ENCODE peak calls at places on chromosomes 4 and X, in five cellular contexts. R, J, L, U and X are unnamed samples.

GRCh38 chr4:186188107-186188506 is 3.3 kb upstream of the CYP4V2 start:
- DNase-seq in U (no peak), L (no peak), R (no peak), J (no peak), X (no peak)

GRCh38 chr4:120078216-120078615 is 11.6 kb upstream of the MAD2L1 start:
- DNase-seq in J (no peak), R (no peak), U (no peak), L (no peak), X (no peak)

GRCh38 chr4:1991596-1992434 is 17.0 kb downstream of the NELFA start:
- DNase-seq in J (no peak), U (no peak), R (no peak), L (peak), X (no peak)

GRCh38 chrX:122866527-122866926 is 317.6 kb upstream of the GRIA3 start:
- DNase-seq in J (no peak), R (no peak), U (no peak), L (no peak), X (no peak)

GRCh38 chrX:10726647-10727046 is 106.3 kb upstream of the MID1 start:
- DNase-seq in L (no peak), U (no peak), J (no peak), R (no peak), X (no peak)

GRCh38 chrX:47200385-47201150 is 6.9 kb downstream of the UBA1 start:
- DNase-seq in L (no peak), R (no peak), U (no peak), J (no peak), X (no peak)

GRCh38 chr4:156838761-156839160 is 132.8 kb downstream of the PDGFC start:
- DNase-seq in U (no peak), L (no peak), J (no peak), R (no peak), X (no peak)

GRCh38 chr4:6023766-6024165 is 5.5 kb upstream of the C4orf50 start:
- DNase-seq in U (no peak), J (no peak), L (no peak), R (no peak), X (no peak)

GRCh38 chr4:109816082-109816442 is 500 bp downstream of the GAR1 start:
- DNase-seq in U (no peak), R (no peak), J (no peak), L (no peak), X (no peak)

GRCh38 chr4:153538408-153539057 is 72.4 kb downstream of the TMEM131L start:
- DNase-seq in U (peak), L (no peak), J (no peak), R (no peak), X (no peak)

GRCh38 chrX:11702965-11703631 is 37.4 kb upstream of the ARHGAP6 start:
- DNase-seq in U (no peak), L (no peak), R (no peak), J (no peak), X (no peak)

GRCh38 chrX:101394372-101394771 is 3.6 kb downstream of the RPL36A start:
- DNase-seq in U (no peak), L (no peak), J (no peak), R (no peak), X (no peak)

GRCh38 chrX:73577368-73577767 is 14.4 kb downstream of the CHIC1 start:
- DNase-seq in U (no peak), J (no peak), L (no peak), R (no peak), X (no peak)

GRCh38 chr4:147108409-147108808 is 162.7 kb upstream of the TTC29 start:
- DNase-seq in U (no peak), R (no peak), L (no peak), J (no peak), X (no peak)

GRCh38 chr4:138259801-138260200 is 17.7 kb upstream of the SLC7A11 start:
- DNase-seq in U (no peak), J (no peak), R (no peak), L (no peak), X (no peak)

GRCh38 chr4:88881227-88881569 is 175.8 kb downstream of the FAM13A start:
- DNase-seq in U (no peak), R (no peak), J (no peak), L (no peak), X (no peak)

GRCh38 chr4:3304831-3305609 is 12.2 kb downstream of the RGS12 start:
- DNase-seq in R (no peak), L (peak), J (no peak), U (no peak), X (no peak)

GRCh38 chr4:47839259-47839658 is 1.4 kb upstream of the CORIN start:
- DNase-seq in L (peak), J (no peak), R (no peak), U (no peak), X (no peak)

GRCh38 chr4:142565771-142566170 is 280.3 kb downstream of the INPP4B start:
- DNase-seq in J (no peak), U (no peak), L (no peak), R (no peak), X (no peak)

GRCh38 chr4:104719539-104720230 is 225.0 kb upstream of the CXXC4 start:
- DNase-seq in R (no peak), U (no peak), J (no peak), L (no peak), X (no peak)

GRCh38 chrX:111955916-111956315 is 79.9 kb downstream of the TRPC5OS start:
- DNase-seq in U (no peak), R (no peak), J (no peak), L (no peak), X (no peak)

GRCh38 chrX:17922303-17922702 is 61.2 kb upstream of the RAI2 start:
- DNase-seq in R (no peak), U (no peak), L (no peak), J (no peak), X (no peak)